ENCODE peak calls at places on chromosomes 11 and 22, in seven cellular contexts. Q, Y, D, K, O, S and H are unnamed samples.

GRCh38 chr11:95363710-95364109 is 132.7 kb upstream of the SESN3 start:
- DNase-seq in Q (no peak), Y (no peak), D (peak), K (no peak), O (no peak), S (no peak), H (no peak)

GRCh38 chr11:93348931-93349330 is 18.4 kb downstream of the DEUP1 start:
- DNase-seq in Q (no peak), Y (no peak), D (no peak), K (no peak), O (no peak), S (no peak), H (no peak)

GRCh38 chr11:45110562-45110961 is 35.9 kb upstream of the PRDM11 start:
- DNase-seq in Q (peak), Y (peak), D (peak), K (peak), O (peak), S (peak), H (no peak)

GRCh38 chr11:1310772-1311468 is 1.5 kb upstream of the TOLLIP start:
- DNase-seq in Q (no peak), Y (no peak), D (no peak), K (no peak), O (no peak), S (peak), H (no peak)

GRCh38 chr22:39349967-39350802 is at the start of gene SYNGR1:
- DNase-seq in Q (no peak), Y (no peak), D (peak), K (no peak), O (peak), S (no peak), H (no peak)

GRCh38 chr11:95417832-95418231 is 186.8 kb upstream of the SESN3 start:
- DNase-seq in Q (no peak), Y (no peak), D (no peak), K (no peak), O (no peak), S (no peak), H (no peak)

GRCh38 chr22:19082793-19083192 is 39.4 kb downstream of the DGCR2 start:
- DNase-seq in Q (no peak), Y (no peak), D (no peak), K (no peak), O (no peak), S (no peak), H (no peak)

GRCh38 chr11:74185285-74185684 is 14.2 kb downstream of the PPME1 start:
- DNase-seq in Q (no peak), Y (no peak), D (no peak), K (no peak), O (no peak), S (no peak), H (no peak)

GRCh38 chr22:31103111-31103510 is 4.3 kb downstream of the SELENOM start:
- DNase-seq in Q (no peak), Y (no peak), D (no peak), K (no peak), O (no peak), S (no peak), H (no peak)

GRCh38 chr11:64568041-64568571 is 22.9 kb upstream of the SLC22A12 start:
- DNase-seq in Q (no peak), Y (no peak), D (no peak), K (no peak), O (no peak), S (no peak), H (no peak)

GRCh38 chr11:133865466-133865865 is 20.2 kb upstream of the SPATA19 start:
- DNase-seq in Q (no peak), Y (no peak), D (no peak), K (no peak), O (no peak), S (no peak), H (no peak)

GRCh38 chr11:19380375-19380774 is 139.6 kb upstream of the E2F8 start:
- DNase-seq in Q (peak), Y (no peak), D (no peak), K (no peak), O (no peak), S (no peak), H (no peak)

GRCh38 chr22:48921411-48921903 is 906.2 kb downstream of the BRD1 start:
- DNase-seq in Q (no peak), Y (no peak), D (no peak), K (no peak), O (no peak), S (no peak), H (no peak)

GRCh38 chr11:74090701-74091100 is 80.1 kb downstream of the C2CD3 start:
- DNase-seq in Q (no peak), Y (no peak), D (no peak), K (no peak), O (no peak), S (peak), H (no peak)

GRCh38 chr22:23481369-23481768 is 98.7 kb downstream of the IGLL1 start:
- DNase-seq in Q (no peak), Y (no peak), D (no peak), K (no peak), O (no peak), S (no peak), H (no peak)

GRCh38 chr11:23732026-23732425 is 764.8 kb upstream of the LUZP2 start:
- DNase-seq in Q (no peak), Y (no peak), D (no peak), K (no peak), O (no peak), S (no peak), H (no peak)

GRCh38 chr11:116693206-116694016 is 79.4 kb downstream of the BUD13 start:
- DNase-seq in Q (peak), Y (no peak), D (no peak), K (no peak), O (no peak), S (no peak), H (no peak)

GRCh38 chr11:116312560-116313340 is 460.0 kb downstream of the BUD13 start:
- DNase-seq in Q (peak), Y (no peak), D (no peak), K (peak), O (no peak), S (no peak), H (peak)

GRCh38 chr11:113119074-113119473 is 157.9 kb downstream of the NCAM1 start:
- DNase-seq in Q (no peak), Y (no peak), D (no peak), K (no peak), O (no peak), S (no peak), H (no peak)

GRCh38 chr11:22828373-22828772 is 1.2 kb downstream of the SVIP start:
- DNase-seq in Q (no peak), Y (no peak), D (no peak), K (peak), O (no peak), S (peak), H (no peak)

GRCh38 chr11:73384871-73385692 is 8.9 kb downstream of the RELT start:
- DNase-seq in Q (no peak), Y (no peak), D (no peak), K (no peak), O (no peak), S (peak), H (peak)

GRCh38 chr11:69542314-69543168 is 61.1 kb downstream of the LINC01488 start:
- DNase-seq in Q (no peak), Y (no peak), D (no peak), K (no peak), O (no peak), S (no peak), H (no peak)

GRCh38 chr11:29518389-29519174 is 498.2 kb downstream of the KCNA4 start:
- DNase-seq in Q (no peak), Y (no peak), D (no peak), K (no peak), O (no peak), S (peak), H (no peak)

GRCh38 chr22:36879775-36880174 is 19.0 kb downstream of the NCF4 start:
- DNase-seq in Q (no peak), Y (no peak), D (no peak), K (no peak), O (no peak), S (no peak), H (no peak)

GRCh38 chr11:131750692-131751091 is 380.3 kb downstream of the NTM start:
- DNase-seq in Q (no peak), Y (no peak), D (no peak), K (no peak), O (no peak), S (no peak), H (no peak)

GRCh38 chr11:121372671-121373429 is 79.3 kb upstream of the SORL1 start:
- DNase-seq in Q (no peak), Y (no peak), D (no peak), K (no peak), O (no peak), S (peak), H (no peak)

GRCh38 chr11:122808494-122808893 is 29.8 kb upstream of the CRTAM start:
- DNase-seq in Q (no peak), Y (no peak), D (no peak), K (no peak), O (no peak), S (peak), H (no peak)

GRCh38 chr22:46039531-46039930 is 62.6 kb upstream of the WNT7B start:
- DNase-seq in Q (no peak), Y (no peak), D (no peak), K (no peak), O (no peak), S (no peak), H (no peak)

GRCh38 chr22:39514373-39514973 is 5.9 kb upstream of the ATF4 start:
- DNase-seq in Q (no peak), Y (no peak), D (no peak), K (no peak), O (peak), S (peak), H (no peak)

GRCh38 chr11:66219846-66220565 is 48.4 kb upstream of the RAB1B start:
- DNase-seq in Q (no peak), Y (no peak), D (no peak), K (no peak), O (no peak), S (no peak), H (no peak)

GRCh38 chr11:117203069-117203407 is 3.9 kb downstream of the TAGLN start:
- DNase-seq in Q (no peak), Y (no peak), D (no peak), K (no peak), O (no peak), S (no peak), H (no peak)

GRCh38 chr11:116696381-116696941 is 76.3 kb downstream of the BUD13 start:
- DNase-seq in Q (no peak), Y (no peak), D (no peak), K (no peak), O (no peak), S (no peak), H (no peak)

GRCh38 chr22:35630387-35630793 is 13.3 kb upstream of the MB start:
- DNase-seq in Q (peak), Y (no peak), D (no peak), K (no peak), O (no peak), S (no peak), H (no peak)

GRCh38 chr11:65589444-65590239 is 6.0 kb downstream of the KCNK7 start:
- DNase-seq in Q (no peak), Y (no peak), D (no peak), K (no peak), O (no peak), S (peak), H (no peak)